ENCODE peak calls at places on chromosome 9, in six cellular contexts. K is small intestine, C is cardiac muscle cell, H is GM23338, I is left ventricle myocardium inferior, S is kidney epithelial cell. N is an unnamed sample.

GRCh38 chr9:2180704-2181103 is 165.6 kb downstream of the SMARCA2 start:
- DNase-seq in K (no peak), C (no peak), H (peak), I (no peak), S (no peak), N (no peak)

GRCh38 chr9:123763910-123764588 is 165.9 kb downstream of the DENND1A start:
- DNase-seq in K (no peak), C (no peak), H (no peak), I (no peak), S (peak), N (no peak)

GRCh38 chr9:116550728-116551436 is 136.2 kb upstream of the TRIM32 start:
- DNase-seq in K (no peak), C (peak), H (peak), I (no peak), S (no peak), N (no peak)

GRCh38 chr9:116860509-116861120 is 173.5 kb downstream of the TRIM32 start:
- DNase-seq in K (peak), C (peak), H (peak), I (peak), S (peak), N (no peak)

GRCh38 chr9:116998305-116998704 is 311.2 kb downstream of the TRIM32 start:
- DNase-seq in K (no peak), C (peak), H (peak), I (no peak), S (no peak), N (no peak)

GRCh38 chr9:26034776-26035175 is 356.5 kb upstream of the TUSC1 start:
- DNase-seq in K (no peak), C (peak), H (no peak), I (no peak), S (no peak), N (no peak)

GRCh38 chr9:113307401-113307975 is 4.3 kb upstream of the RNF183 start:
- DNase-seq in K (no peak), C (no peak), H (no peak), I (no peak), S (peak), N (no peak)

GRCh38 chr9:114516913-114517312 is 11.6 kb upstream of the WHRN start:
- DNase-seq in K (no peak), C (peak), H (no peak), I (no peak), S (no peak), N (no peak)

GRCh38 chr9:28539432-28539831 is 966.2 kb upstream of the C9orf72 start:
- DNase-seq in K (no peak), C (no peak), H (no peak), I (no peak), S (no peak), N (no peak)

GRCh38 chr9:135409286-135410200 is 70.0 kb upstream of the PPP1R26 start:
- DNase-seq in K (no peak), C (no peak), H (no peak), I (no peak), S (no peak), N (no peak)

GRCh38 chr9:113690055-113690740 is 185.9 kb upstream of the ZNF618 start:
- DNase-seq in K (no peak), C (no peak), H (peak), I (no peak), S (no peak), N (no peak)

GRCh38 chr9:26142631-26143030 is 464.4 kb upstream of the TUSC1 start:
- DNase-seq in K (no peak), C (peak), H (no peak), I (no peak), S (no peak), N (no peak)

GRCh38 chr9:124290053-124290581 is 32.4 kb downstream of the NEK6 start:
- DNase-seq in K (no peak), C (no peak), H (no peak), I (no peak), S (no peak), N (no peak)

GRCh38 chr9:99749641-99750040 is 72.0 kb upstream of the NR4A3 start:
- DNase-seq in K (no peak), C (no peak), H (no peak), I (no peak), S (no peak), N (no peak)

DNA sequence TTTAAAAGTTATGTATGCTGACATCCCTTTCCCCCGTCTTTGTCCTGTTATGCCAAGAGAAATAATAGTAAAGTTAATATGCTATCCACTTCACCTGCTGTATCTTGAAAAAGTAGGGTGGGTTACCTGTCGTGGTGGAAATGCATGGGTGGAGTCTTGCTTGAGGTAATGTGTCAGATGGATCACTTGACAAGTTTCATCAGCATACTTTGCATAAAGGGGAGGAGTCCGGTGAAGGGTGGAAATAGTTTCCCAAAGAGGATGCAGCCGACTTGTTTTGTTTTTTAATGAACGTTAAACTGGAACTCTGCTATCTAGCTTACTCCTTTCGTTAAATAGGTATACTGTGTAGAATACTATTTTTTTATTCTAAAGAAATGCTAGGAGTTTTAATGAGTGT is 9.0 kb upstream of the DMRT3 start:
- DNase-seq in K (no peak), C (no peak), H (peak), I (no peak), S (no peak), N (no peak)
- H3K4me3 ChIP-seq in K (no peak), C (no peak), H (peak), I (no peak), S (no peak), N (no peak)

GRCh38 chr9:19493845-19494244 is 85.0 kb downstream of the ACER2 start:
- DNase-seq in K (no peak), C (no peak), H (no peak), I (no peak), S (no peak), N (no peak)

GRCh38 chr9:19495186-19496028 is 86.6 kb downstream of the ACER2 start:
- DNase-seq in K (no peak), C (no peak), H (peak), I (no peak), S (no peak), N (no peak)

GRCh38 chr9:19493174-19493811 is 84.5 kb downstream of the ACER2 start:
- DNase-seq in K (peak), C (peak), H (peak), I (peak), S (no peak), N (peak)

GRCh38 chr9:19490269-19490668 is 81.5 kb downstream of the ACER2 start:
- DNase-seq in K (no peak), C (no peak), H (no peak), I (no peak), S (no peak), N (no peak)

DNA sequence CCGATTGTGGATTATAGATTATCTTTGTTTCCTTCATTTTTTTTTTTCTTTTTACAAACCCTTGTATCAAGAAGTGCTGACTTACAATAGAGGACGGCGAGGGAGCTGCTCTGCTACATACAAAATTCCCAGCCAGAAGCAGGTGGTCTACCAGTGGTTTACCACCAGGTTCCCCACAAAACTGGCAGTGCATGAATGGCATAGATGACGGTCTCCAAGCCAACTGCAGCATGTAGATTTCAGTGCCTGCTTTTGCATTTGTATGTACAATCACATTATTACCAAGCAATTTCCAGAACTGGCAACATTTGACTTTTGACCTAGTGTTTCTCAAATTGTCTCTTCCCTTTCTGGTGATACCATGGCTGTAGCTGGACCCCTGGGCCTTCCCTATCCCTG is 84.0 kb downstream of the ACER2 start:
- DNase-seq in K (no peak), C (no peak), H (no peak), I (no peak), S (no peak), N (no peak)
- H3K4me3 ChIP-seq in K (no peak), C (no peak), H (no peak), I (peak), S (no peak), N (no peak)

GRCh38 chr9:130658893-130659698 is 5.3 kb upstream of the PRDM12 start:
- DNase-seq in K (no peak), C (no peak), H (peak), I (no peak), S (no peak), N (no peak)

GRCh38 chr9:130661461-130662098 is 2.8 kb upstream of the PRDM12 start:
- DNase-seq in K (no peak), C (no peak), H (peak), I (no peak), S (no peak), N (no peak)

GRCh38 chr9:130659699-130660248 is 4.6 kb upstream of the PRDM12 start:
- DNase-seq in K (no peak), C (no peak), H (peak), I (no peak), S (no peak), N (no peak)

GRCh38 chr9:130660683-130661460 is 3.5 kb upstream of the PRDM12 start:
- DNase-seq in K (no peak), C (no peak), H (peak), I (no peak), S (no peak), N (no peak)

GRCh38 chr9:130660326-130660682 is 4.1 kb upstream of the PRDM12 start:
- DNase-seq in K (no peak), C (no peak), H (no peak), I (no peak), S (no peak), N (no peak)
- H3K4me3 ChIP-seq in K (no peak), C (no peak), H (peak), I (peak), S (no peak), N (peak)

GRCh38 chr9:4742246-4742645 is 1.2 kb upstream of the AK3 start:
- DNase-seq in K (peak), C (no peak), H (no peak), I (no peak), S (no peak), N (no peak)
- H3K4me3 ChIP-seq in K (no peak), C (peak), H (peak), I (peak), S (peak), N (peak)

GRCh38 chr9:137221095-137221374 is 1.0 kb downstream of the RNF208 start:
- DNase-seq in K (no peak), C (no peak), H (no peak), I (no peak), S (no peak), N (no peak)

GRCh38 chr9:137220317-137221094 is 1.5 kb downstream of the RNF208 start:
- DNase-seq in K (no peak), C (no peak), H (peak), I (no peak), S (no peak), N (no peak)

GRCh38 chr9:137222190-137223077 is at the start of gene RNF208:
- DNase-seq in K (no peak), C (no peak), H (peak), I (no peak), S (no peak), N (no peak)

GRCh38 chr9:137219757-137220316 is 2.2 kb downstream of the RNF208 start:
- DNase-seq in K (no peak), C (no peak), H (no peak), I (no peak), S (no peak), N (no peak)

DNA sequence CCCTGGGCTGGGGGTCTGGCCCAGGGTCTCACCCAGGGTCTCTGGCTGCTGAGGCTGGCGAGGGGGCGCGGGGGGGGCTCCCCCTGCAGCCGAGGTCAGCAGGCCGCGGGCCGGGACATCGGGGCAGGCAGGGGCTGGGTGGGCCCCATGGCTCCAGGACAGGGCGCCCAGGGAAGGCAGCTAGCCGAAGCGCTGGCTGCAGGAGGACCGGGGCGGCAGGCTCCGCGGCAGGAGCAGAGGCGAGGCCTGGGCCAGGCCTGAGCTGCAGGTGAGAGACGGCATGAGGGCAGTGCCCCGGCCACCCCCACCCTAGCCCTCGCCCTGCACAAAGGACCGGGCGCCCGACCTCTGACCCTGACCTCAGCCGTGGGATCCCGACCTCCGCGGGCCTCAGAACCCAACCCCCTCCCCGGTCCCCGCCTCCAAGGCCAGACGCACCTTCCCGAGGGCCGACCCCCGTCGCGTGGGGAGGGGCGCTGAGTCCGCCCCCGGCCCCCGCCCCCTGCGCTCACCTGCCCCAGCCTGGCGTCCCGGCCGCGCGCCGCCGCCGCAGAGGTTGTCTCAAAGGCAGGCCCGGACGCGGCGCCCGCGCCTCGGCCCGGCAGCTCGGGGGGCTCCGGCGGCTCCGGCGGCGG is 446 bp downstream of the RNF208 start:
- DNase-seq in K (no peak), C (no peak), H (peak), I (no peak), S (no peak), N (no peak)
- H3K4me3 ChIP-seq in K (peak), C (peak), H (peak), I (peak), S (peak), N (peak)

GRCh38 chr9:136995772-136996308 is 528 bp downstream of the CLIC3 start:
- DNase-seq in K (no peak), C (no peak), H (no peak), I (no peak), S (no peak), N (no peak)
- H3K4me3 ChIP-seq in K (no peak), C (no peak), H (no peak), I (peak), S (no peak), N (no peak)

DNA sequence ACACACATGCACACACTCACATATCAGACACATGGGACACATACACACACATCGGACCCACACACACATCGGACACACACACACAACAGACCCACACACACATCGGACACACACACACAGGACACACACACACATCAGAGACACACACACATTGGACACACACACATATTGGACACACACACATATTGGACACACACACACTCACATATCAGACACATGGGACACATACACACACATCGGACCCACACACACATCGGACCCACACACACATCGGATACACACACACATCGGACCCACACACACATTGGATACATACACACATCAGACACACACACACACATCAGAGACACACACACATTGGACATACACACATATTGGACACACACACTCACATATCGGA is 12.8 kb upstream of the LAMC3 start:
- DNase-seq in K (no peak), C (no peak), H (no peak), I (no peak), S (no peak), N (no peak)
- H3K4me3 ChIP-seq in K (no peak), C (no peak), H (no peak), I (no peak), S (no peak), N (no peak)

GRCh38 chr9:120894404-120895226 is 17.6 kb upstream of the PHF19 start:
- DNase-seq in K (no peak), C (peak), H (peak), I (peak), S (no peak), N (no peak)
- H3K4me3 ChIP-seq in K (no peak), C (no peak), H (peak), I (peak), S (no peak), N (no peak)

GRCh38 chr9:84301851-84302250 is 38.7 kb downstream of the SLC28A3 start:
- DNase-seq in K (no peak), C (peak), H (no peak), I (no peak), S (no peak), N (no peak)
- H3K4me3 ChIP-seq in K (no peak), C (no peak), H (no peak), I (no peak), S (no peak), N (no peak)

N was measured in SK-N-MC.